ENCODE peak calls at places on chromosomes 11 and 22, in seven cellular contexts. K is IMR-90, P is H9, E is H1, M is neuronal stem cell, C is trophoblast cell, N is mesenchymal stem cell. T is an unnamed sample.

GRCh38 chr11:72013765-72014711 is 15.3 kb downstream of the IL18BP start:
- DNase-seq in K (no peak), P (no peak), E (no peak), M (no peak), C (peak), N (no peak), T (no peak)

GRCh38 chr11:60926500-60926899 is 2.2 kb downstream of the TMEM132A start:
- DNase-seq in K (no peak), P (no peak), E (no peak), M (no peak), C (no peak), N (no peak), T (no peak)

GRCh38 chr11:72583177-72583553 is 91.1 kb downstream of the PDE2A start:
- DNase-seq in K (no peak), P (no peak), E (no peak), M (no peak), C (no peak), N (no peak), T (no peak)

GRCh38 chr11:123083623-123084029 is 21.7 kb upstream of the HSPA8 start:
- DNase-seq in K (peak), P (no peak), E (no peak), M (no peak), C (peak), N (peak), T (peak)

GRCh38 chr11:72625746-72626636 is 48.2 kb downstream of the PDE2A start:
- DNase-seq in K (peak), P (no peak), E (no peak), M (no peak), C (no peak), N (peak), T (no peak)

GRCh38 chr11:70669871-70670683 is 271.7 kb downstream of the CTTN start:
- DNase-seq in K (no peak), P (no peak), E (no peak), M (no peak), C (no peak), N (no peak), T (no peak)

GRCh38 chr11:94895971-94896370 is 77.4 kb downstream of the CWC15 start:
- DNase-seq in K (peak), P (no peak), E (no peak), M (no peak), C (no peak), N (peak), T (no peak)

GRCh38 chr11:123429851-123430735 is at the start of gene GRAMD1B:
- DNase-seq in K (peak), P (peak), E (peak), M (peak), C (peak), N (peak), T (peak)

GRCh38 chr22:31271485-31271884 is 20.8 kb downstream of the PIK3IP1 start:
- DNase-seq in K (no peak), P (no peak), E (no peak), M (no peak), C (peak), N (no peak), T (no peak)

GRCh38 chr22:39434243-39434653 is 22.6 kb upstream of the MGAT3 start:
- DNase-seq in K (no peak), P (no peak), E (no peak), M (no peak), C (no peak), N (no peak), T (no peak)

GRCh38 chr11:29029452-29029851 is 921.3 kb downstream of the METTL15 start:
- DNase-seq in K (no peak), P (no peak), E (no peak), M (no peak), C (no peak), N (no peak), T (no peak)

GRCh38 chr11:17221968-17222367 is 14.2 kb upstream of the PIK3C2A start:
- DNase-seq in K (peak), P (no peak), E (no peak), M (no peak), C (peak), N (no peak), T (peak)

GRCh38 chr22:39179401-39179827 is 26.9 kb upstream of the CBX7 start:
- DNase-seq in K (no peak), P (peak), E (peak), M (no peak), C (no peak), N (no peak), T (peak)

GRCh38 chr22:23113067-23113846 is 28.5 kb downstream of the RSPH14 start:
- DNase-seq in K (peak), P (no peak), E (no peak), M (no peak), C (no peak), N (peak), T (no peak)

GRCh38 chr11:76025068-76025467 is 181.2 kb downstream of the WNT11 start:
- DNase-seq in K (peak), P (no peak), E (no peak), M (no peak), C (no peak), N (peak), T (no peak)

GRCh38 chr11:67372993-67373915 is at the start of gene CLCF1:
- DNase-seq in K (peak), P (no peak), E (peak), M (peak), C (peak), N (peak), T (peak)

GRCh38 chr11:33135216-33135615 is 26.1 kb downstream of the CSTF3 start:
- DNase-seq in K (peak), P (no peak), E (no peak), M (no peak), C (no peak), N (peak), T (peak)

GRCh38 chr11:93741882-93742226 is 382 bp downstream of the C11orf54 start:
- DNase-seq in K (peak), P (no peak), E (no peak), M (no peak), C (peak), N (peak), T (peak)

GRCh38 chr11:8676458-8676857 is 6.0 kb downstream of the TRIM66 start:
- DNase-seq in K (no peak), P (no peak), E (no peak), M (no peak), C (no peak), N (no peak), T (no peak)

GRCh38 chr22:35630387-35630793 is 13.3 kb upstream of the MB start:
- DNase-seq in K (peak), P (peak), E (no peak), M (no peak), C (peak), N (peak), T (peak)

GRCh38 chr11:118917488-118918127 is 8.1 kb downstream of the BCL9L start:
- DNase-seq in K (peak), P (no peak), E (no peak), M (no peak), C (peak), N (peak), T (peak)

GRCh38 chr11:120337896-120338840 is 2.0 kb downstream of the ARHGEF12 start:
- DNase-seq in K (peak), P (no peak), E (no peak), M (no peak), C (peak), N (peak), T (no peak)

GRCh38 chr22:35352214-35353111 is 28.4 kb upstream of the HMOX1 start:
- DNase-seq in K (no peak), P (peak), E (peak), M (no peak), C (peak), N (no peak), T (peak)

GRCh38 chr11:34250732-34251639 is 106.8 kb downstream of the ABTB2 start:
- DNase-seq in K (peak), P (peak), E (no peak), M (no peak), C (peak), N (no peak), T (peak)

GRCh38 chr11:71139516-71140205 is 112.7 kb downstream of the SHANK2 start:
- DNase-seq in K (peak), P (no peak), E (no peak), M (no peak), C (no peak), N (no peak), T (no peak)

GRCh38 chr11:43852057-43852636 is 28.5 kb upstream of the ALKBH3 start:
- DNase-seq in K (peak), P (peak), E (peak), M (peak), C (peak), N (peak), T (peak)

GRCh38 chr22:40567626-40568328 is 68.7 kb downstream of the MRTFA start:
- DNase-seq in K (no peak), P (no peak), E (no peak), M (no peak), C (no peak), N (no peak), T (no peak)

GRCh38 chr11:30131535-30131934 is 99.3 kb upstream of the FSHB start:
- DNase-seq in K (no peak), P (no peak), E (no peak), M (no peak), C (no peak), N (no peak), T (peak)

GRCh38 chr11:122690801-122691649 is 35.5 kb downstream of the UBASH3B start:
- DNase-seq in K (peak), P (no peak), E (no peak), M (no peak), C (no peak), N (peak), T (no peak)

GRCh38 chr11:116500833-116501622 is 271.8 kb downstream of the BUD13 start:
- DNase-seq in K (no peak), P (peak), E (no peak), M (peak), C (no peak), N (no peak), T (no peak)

GRCh38 chr11:88631497-88631896 is 294.0 kb upstream of the CTSC start:
- DNase-seq in K (peak), P (no peak), E (no peak), M (peak), C (no peak), N (no peak), T (peak)

GRCh38 chr11:21489735-21490134 is 703.1 kb upstream of the ANO5 start:
- DNase-seq in K (no peak), P (no peak), E (no peak), M (no peak), C (no peak), N (no peak), T (no peak)

GRCh38 chr11:2687782-2688191 is 12.0 kb downstream of the KCNQ1OT1 start:
- DNase-seq in K (no peak), P (peak), E (no peak), M (no peak), C (no peak), N (no peak), T (peak)

GRCh38 chr11:114168691-114169090 is 109.2 kb downstream of the ZBTB16 start:
- DNase-seq in K (no peak), P (no peak), E (no peak), M (no peak), C (no peak), N (no peak), T (no peak)

GRCh38 chr11:118672865-118673264 is 6.6 kb downstream of the TREH start:
- DNase-seq in K (no peak), P (no peak), E (no peak), M (no peak), C (peak), N (peak), T (peak)

GRCh38 chr11:13861411-13861810 is 101.1 kb upstream of the SPON1 start:
- DNase-seq in K (no peak), P (no peak), E (no peak), M (no peak), C (no peak), N (no peak), T (no peak)

GRCh38 chr11:1024597-1025409 is 11.7 kb downstream of the MUC6 start:
- DNase-seq in K (no peak), P (no peak), E (no peak), M (no peak), C (no peak), N (no peak), T (no peak)

GRCh38 chr11:1022411-1022810 is 14.1 kb downstream of the MUC6 start:
- DNase-seq in K (no peak), P (no peak), E (no peak), M (no peak), C (no peak), N (no peak), T (no peak)

GRCh38 chr11:1023811-1024596 is 12.5 kb downstream of the MUC6 start:
- DNase-seq in K (no peak), P (no peak), E (no peak), M (no peak), C (no peak), N (no peak), T (no peak)

GRCh38 chr11:1025410-1026162 is 10.9 kb downstream of the MUC6 start:
- DNase-seq in K (no peak), P (no peak), E (no peak), M (no peak), C (no peak), N (no peak), T (no peak)

DNA sequence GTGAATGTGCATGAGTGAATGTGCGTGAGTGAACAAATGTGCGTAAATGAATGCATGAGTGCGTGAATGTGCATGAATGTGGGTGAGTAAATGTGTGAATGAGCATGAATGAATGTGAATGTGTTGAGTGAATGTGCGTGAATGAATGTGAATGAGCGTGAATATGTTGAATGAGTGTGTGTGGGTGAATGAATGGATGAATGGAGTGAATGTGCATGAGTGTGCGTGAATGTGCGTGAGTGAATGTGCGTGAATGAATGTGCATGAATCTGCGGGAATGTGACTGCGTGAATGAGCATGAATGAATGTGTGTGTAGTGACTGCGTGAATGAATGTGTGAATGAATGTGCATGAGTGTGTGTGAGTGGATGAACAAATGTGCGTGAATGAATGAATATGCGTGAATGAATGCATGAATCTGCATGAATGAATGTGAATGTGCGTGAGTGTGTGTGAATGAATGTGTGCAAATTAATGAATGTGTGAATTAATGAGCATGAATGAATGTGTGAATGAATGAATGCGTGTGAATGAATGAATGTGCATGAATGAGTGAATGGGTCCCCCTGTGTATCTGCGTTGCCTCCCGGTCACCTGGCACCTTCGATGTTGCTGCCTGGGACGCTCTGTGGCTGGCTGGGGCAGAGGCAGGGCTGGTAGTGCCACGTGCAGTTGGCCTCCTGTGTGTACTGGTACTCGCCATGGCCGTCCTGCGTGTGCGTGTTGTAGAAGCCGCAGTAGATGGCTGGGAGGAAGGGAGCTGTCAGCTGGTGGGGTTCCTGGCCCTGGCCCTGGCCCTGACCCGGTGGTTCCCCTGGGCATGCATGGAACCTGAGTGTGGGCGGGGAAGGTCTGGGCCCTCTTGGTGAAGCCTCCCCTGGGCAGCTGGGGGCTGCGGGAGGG is 13.4 kb downstream of the MUC6 start:
- DNase-seq in K (no peak), P (no peak), E (no peak), M (no peak), C (no peak), N (no peak), T (no peak)
- H2BK5ac ChIP-seq in K (no peak), P (no peak), E (peak), M (peak), C (no peak), N (no peak), T (no peak)

GRCh38 chr22:45564349-45565030 is 61.8 kb downstream of the FBLN1 start:
- DNase-seq in K (no peak), P (no peak), E (no peak), M (no peak), C (no peak), N (no peak), T (no peak)

GRCh38 chr22:45563362-45564040 is 60.8 kb downstream of the FBLN1 start:
- DNase-seq in K (no peak), P (no peak), E (no peak), M (no peak), C (no peak), N (no peak), T (no peak)

GRCh38 chr22:45565171-45565570 is 62.5 kb downstream of the FBLN1 start:
- DNase-seq in K (no peak), P (no peak), E (no peak), M (no peak), C (no peak), N (no peak), T (no peak)

GRCh38 chr22:45568213-45568612 is 65.5 kb downstream of the FBLN1 start:
- DNase-seq in K (no peak), P (no peak), E (no peak), M (no peak), C (no peak), N (no peak), T (no peak)

GRCh38 chr22:45565973-45566372 is 63.3 kb downstream of the FBLN1 start:
- DNase-seq in K (no peak), P (peak), E (no peak), M (no peak), C (no peak), N (no peak), T (no peak)
- H2BK5ac ChIP-seq in K (no peak), P (no peak), E (no peak), M (no peak), C (no peak), N (no peak), T (no peak)

GRCh38 chr22:37328017-37328416 is 45.7 kb downstream of the CYTH4 start:
- DNase-seq in K (peak), P (no peak), E (no peak), M (no peak), C (peak), N (peak), T (no peak)

GRCh38 chr22:37326726-37327125 is 44.4 kb downstream of the CYTH4 start:
- DNase-seq in K (no peak), P (no peak), E (no peak), M (no peak), C (peak), N (no peak), T (no peak)

GRCh38 chr22:37321288-37321687 is 39.0 kb downstream of the CYTH4 start:
- DNase-seq in K (no peak), P (no peak), E (no peak), M (no peak), C (no peak), N (no peak), T (no peak)

GRCh38 chr22:37325024-37325395 is 42.7 kb downstream of the CYTH4 start:
- DNase-seq in K (no peak), P (no peak), E (no peak), M (no peak), C (no peak), N (no peak), T (no peak)

GRCh38 chr22:37324340-37325023 is 42.2 kb downstream of the CYTH4 start:
- DNase-seq in K (no peak), P (no peak), E (no peak), M (no peak), C (no peak), N (no peak), T (no peak)
- H2BK5ac ChIP-seq in K (no peak), P (no peak), E (peak), M (peak), C (no peak), N (no peak), T (no peak)

GRCh38 chr22:29093030-29093429 is 20.2 kb downstream of the KREMEN1 start:
- DNase-seq in K (no peak), P (no peak), E (no peak), M (no peak), C (no peak), N (no peak), T (no peak)
- H2BK5ac ChIP-seq in K (no peak), P (no peak), E (no peak), M (no peak), C (no peak), N (no peak), T (no peak)

GRCh38 chr11:12148466-12148865 is 38.1 kb downstream of the MICAL2 start:
- DNase-seq in K (no peak), P (no peak), E (no peak), M (no peak), C (no peak), N (no peak), T (no peak)
- H2BK5ac ChIP-seq in K (peak), P (no peak), E (no peak), M (no peak), C (no peak), N (no peak), T (no peak)

GRCh38 chr22:44168206-44168605 is 12.5 kb upstream of the PARVG start:
- DNase-seq in K (no peak), P (no peak), E (no peak), M (no peak), C (no peak), N (no peak), T (no peak)
- H2BK5ac ChIP-seq in K (no peak), P (no peak), E (no peak), M (peak), C (no peak), N (no peak), T (no peak)

GRCh38 chr11:129705341-129705740 is 110.3 kb upstream of the TMEM45B start:
- DNase-seq in K (no peak), P (no peak), E (no peak), M (no peak), C (no peak), N (no peak), T (no peak)
- H2BK5ac ChIP-seq in K (no peak), P (no peak), E (no peak), M (no peak), C (no peak), N (no peak), T (no peak)

GRCh38 chr11:92246637-92247036 is 22.0 kb downstream of the FAT3 start:
- DNase-seq in K (no peak), P (no peak), E (no peak), M (no peak), C (no peak), N (no peak), T (no peak)

GRCh38 chr11:92245700-92246270 is 21.2 kb downstream of the FAT3 start:
- DNase-seq in K (no peak), P (no peak), E (no peak), M (no peak), C (no peak), N (no peak), T (no peak)

DNA sequence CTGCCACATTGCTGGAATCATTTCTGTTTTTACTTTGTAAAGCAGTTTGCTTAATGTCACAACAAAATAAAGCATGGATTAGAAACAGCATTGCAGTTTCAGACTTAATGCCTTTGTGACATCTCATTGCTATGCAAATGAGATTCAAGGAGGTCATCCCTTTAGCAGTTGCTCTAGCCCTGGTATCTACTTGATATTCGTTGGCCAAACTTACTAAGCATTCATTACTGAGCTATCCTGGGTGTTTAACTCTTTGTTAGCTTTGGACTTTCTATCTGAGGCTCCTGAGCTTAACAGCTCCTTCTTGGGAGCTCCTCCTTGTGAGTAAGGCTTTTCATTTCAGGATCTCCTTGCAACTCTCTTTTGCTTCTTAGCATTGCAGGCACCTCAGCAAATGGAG is 16.3 kb downstream of the FAT3 start:
- DNase-seq in K (no peak), P (no peak), E (no peak), M (peak), C (no peak), N (no peak), T (peak)
- H2BK5ac ChIP-seq in K (no peak), P (no peak), E (no peak), M (no peak), C (no peak), N (no peak), T (no peak)

GRCh38 chr11:78319453-78319955 is 98.1 kb downstream of the GAB2 start:
- DNase-seq in K (peak), P (no peak), E (no peak), M (no peak), C (no peak), N (peak), T (no peak)
- H2BK5ac ChIP-seq in K (no peak), P (no peak), E (no peak), M (no peak), C (no peak), N (no peak), T (no peak)

T was measured in mesendoderm.